ENCODE peak calls at places on chromosomes 4 and X, in seven cellular contexts. R is AG04450, P is IMR-90, N is esophagus squamous epithelium, U is sigmoid colon, O is lower lobe of right lung, S is fibroblast of lung. G is an unnamed sample.

GRCh38 chr4:8283631-8284121 is 14.1 kb downstream of the HTRA3 start:
- DNase-seq in R (no peak), P (no peak), N (no peak), U (peak), O (no peak), S (no peak), G (no peak)

GRCh38 chr4:76892601-76893000 is 5.3 kb downstream of the SOWAHB start:
- DNase-seq in R (no peak), P (peak), N (no peak), U (no peak), O (no peak), S (no peak), G (no peak)

GRCh38 chr4:44916406-44916805 is 190.1 kb upstream of the GNPDA2 start:
- DNase-seq in R (no peak), P (no peak), N (no peak), U (no peak), O (no peak), S (peak), G (no peak)

GRCh38 chr4:14254252-14254651 is 626.7 kb upstream of the BOD1L1 start:
- DNase-seq in R (no peak), P (peak), N (no peak), U (no peak), O (peak), S (peak), G (peak)

GRCh38 chrX:155022587-155022986 is at the start of gene F8:
- DNase-seq in R (no peak), P (no peak), N (no peak), U (no peak), O (no peak), S (no peak), G (no peak)

GRCh38 chr4:6472008-6472386 is 417 bp downstream of the PPP2R2C start:
- DNase-seq in R (no peak), P (no peak), N (no peak), U (peak), O (no peak), S (no peak), G (no peak)

GRCh38 chr4:37891221-37892159 is 606 bp downstream of the TBC1D1 start:
- DNase-seq in R (no peak), P (peak), N (no peak), U (peak), O (peak), S (peak), G (no peak)

GRCh38 chr4:100510551-100510950 is 7.3 kb downstream of the EMCN start:
- DNase-seq in R (no peak), P (no peak), N (no peak), U (no peak), O (no peak), S (no peak), G (no peak)

GRCh38 chrX:104324871-104325585 is 70.3 kb upstream of the ESX1 start:
- DNase-seq in R (no peak), P (peak), N (no peak), U (no peak), O (no peak), S (no peak), G (no peak)

GRCh38 chr4:4430492-4431195 is 43.7 kb downstream of the NSG1 start:
- DNase-seq in R (peak), P (peak), N (no peak), U (no peak), O (no peak), S (peak), G (no peak)

GRCh38 chrX:10190367-10190766 is 33.6 kb downstream of the CLCN4 start:
- DNase-seq in R (peak), P (peak), N (no peak), U (no peak), O (no peak), S (peak), G (no peak)

GRCh38 chr4:74968456-74969164 is 35.7 kb downstream of the PARM1 start:
- DNase-seq in R (no peak), P (no peak), N (no peak), U (no peak), O (no peak), S (no peak), G (no peak)

GRCh38 chr4:1219553-1219950 is 29.4 kb downstream of the CTBP1 start:
- DNase-seq in R (no peak), P (peak), N (no peak), U (no peak), O (no peak), S (peak), G (no peak)
- H3K4me3 ChIP-seq in R (no peak), P (no peak), N (no peak), U (no peak), O (no peak), S (no peak), G (no peak)

GRCh38 chr4:15470149-15470520 is 453 bp downstream of the CC2D2A start:
- DNase-seq in R (no peak), P (peak), N (no peak), U (no peak), O (no peak), S (peak), G (no peak)
- H3K4me3 ChIP-seq in R (peak), P (peak), N (peak), U (peak), O (peak), S (peak), G (peak)

GRCh38 chr4:80362578-80363181 is 27.1 kb downstream of the CFAP299 start:
- DNase-seq in R (no peak), P (peak), N (no peak), U (no peak), O (no peak), S (peak), G (peak)
- H3K4me3 ChIP-seq in R (no peak), P (no peak), N (no peak), U (no peak), O (no peak), S (no peak), G (no peak)

DNA sequence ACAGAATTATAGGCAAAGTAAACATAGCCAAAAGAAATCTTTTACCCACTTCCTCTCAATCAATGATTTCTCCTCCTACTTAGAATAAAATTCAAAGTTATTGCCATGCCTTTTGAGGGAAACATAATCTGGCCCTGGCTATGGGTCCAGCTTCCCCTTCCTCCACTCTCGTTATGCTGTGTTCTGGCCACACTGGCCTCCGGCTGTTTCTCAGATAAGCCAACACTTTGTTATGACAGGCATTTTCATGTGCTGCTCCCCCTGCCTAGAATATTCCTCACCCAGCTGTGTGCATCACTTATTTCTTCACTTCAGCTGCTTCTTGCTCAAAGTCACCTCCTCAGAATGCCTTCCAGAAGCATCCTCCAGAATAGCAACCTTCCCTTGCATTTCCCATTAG is 386.6 kb upstream of the AADAT start:
- DNase-seq in R (no peak), P (no peak), N (no peak), U (no peak), O (no peak), S (no peak), G (no peak)
- H3K4me3 ChIP-seq in R (no peak), P (no peak), N (no peak), U (no peak), O (no peak), S (no peak), G (no peak)

DNA sequence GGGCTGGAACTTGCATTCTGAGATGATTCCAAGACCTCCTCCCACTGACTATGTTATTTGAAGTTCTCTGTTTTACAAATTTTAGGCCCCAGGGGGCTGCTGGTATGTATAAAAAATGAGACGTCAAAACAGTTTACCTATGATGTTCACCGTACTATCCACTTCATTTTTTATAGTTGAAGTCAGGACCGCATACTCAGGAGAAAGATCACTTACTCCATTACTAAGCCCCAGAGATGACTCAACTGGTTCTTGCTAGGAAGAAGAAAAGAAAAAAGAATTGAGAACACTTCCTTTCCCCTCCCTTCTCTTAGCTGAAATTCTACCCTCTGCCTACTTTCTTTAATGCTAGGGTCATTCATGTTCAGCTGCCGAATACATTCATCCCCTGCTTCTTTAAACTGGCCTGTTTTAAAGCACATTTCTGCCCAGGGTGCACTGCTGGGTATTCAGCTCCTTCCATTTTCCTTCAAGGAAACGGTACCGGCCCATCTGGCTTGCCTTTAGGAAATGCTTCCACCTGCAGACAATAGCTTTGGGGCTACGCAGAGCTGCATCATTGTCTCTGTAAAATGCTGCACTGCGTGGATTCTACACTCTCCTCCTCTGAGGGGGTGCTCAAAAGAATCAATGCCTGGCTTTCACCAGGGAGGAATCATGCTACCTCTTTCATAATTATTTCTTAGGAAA is 66.2 kb downstream of the IRF2 start:
- DNase-seq in R (peak), P (peak), N (no peak), U (no peak), O (no peak), S (peak), G (no peak)
- H3K4me3 ChIP-seq in R (no peak), P (no peak), N (no peak), U (no peak), O (no peak), S (no peak), G (no peak)